ENCODE peak calls at places on chromosomes 1 and 21, in nine cellular contexts. W is endodermal cell; Y is IMR-90; H is prostate gland; T is CD8-positive, alpha-beta T cell; D is thoracic aorta; R is brain microvascular endothelial cell; C is Panc1; P is SK-N-SH. G is an unnamed sample.
A peak's percentile ranks its signal among the peaks of the same experiment; 100 is the strongest.

GRCh38 chr1:24926596-24927249 is 3.4 kb downstream of the RUNX3 start:
- DNase-seq in W (peak; percentile 75), Y (no peak), H (no peak), T (peak; percentile 61), D (no peak), R (peak; percentile 43), C (no peak), P (no peak), G (no peak)

GRCh38 chr21:45618287-45618686 is 25.2 kb upstream of the PCBP3 start:
- DNase-seq in W (peak; percentile 18), Y (peak; percentile 47), H (no peak), T (no peak), D (no peak), R (peak; percentile 53), C (no peak), P (peak; percentile 41), G (no peak)

GRCh38 chr1:247642742-247643141 is 36.8 kb downstream of the OR13G1 start:
- DNase-seq in W (no peak), Y (no peak), H (no peak), T (no peak), D (no peak), R (no peak), C (no peak), P (no peak), G (no peak)

GRCh38 chr1:205373022-205373421 is 16.3 kb upstream of the KLHDC8A start:
- DNase-seq in W (peak; percentile 57), Y (peak; percentile 16), H (no peak), T (peak; percentile 31), D (no peak), R (no peak), C (no peak), P (no peak), G (no peak)

GRCh38 chr21:37870229-37870628 is 46.0 kb downstream of the KCNJ6 start:
- DNase-seq in W (no peak), Y (no peak), H (no peak), T (no peak), D (no peak), R (no peak), C (no peak), P (no peak), G (no peak)

GRCh38 chr1:171081220-171081993 is 9.3 kb upstream of the FMO3 start:
- DNase-seq in W (no peak), Y (peak; percentile 64), H (no peak), T (no peak), D (no peak), R (peak; percentile 2), C (no peak), P (peak; percentile 1), G (no peak)

GRCh38 chr1:153058826-153059784 is 1.8 kb upstream of the SPRR2A start:
- DNase-seq in W (no peak), Y (no peak), H (no peak), T (no peak), D (no peak), R (no peak), C (no peak), P (no peak), G (no peak)

GRCh38 chr1:9291914-9292360 is 757 bp upstream of the SPSB1 start:
- DNase-seq in W (peak; percentile 68), Y (peak; percentile 75), H (peak; percentile 46), T (no peak), D (no peak), R (peak; percentile 72), C (no peak), P (peak; percentile 54), G (no peak)

GRCh38 chr1:85019989-85020388 is 23.1 kb upstream of the MCOLN2 start:
- DNase-seq in W (no peak), Y (peak; percentile 10), H (no peak), T (no peak), D (no peak), R (no peak), C (no peak), P (no peak), G (no peak)

GRCh38 chr1:119815361-119815760 is 4.1 kb upstream of the REG4 start:
- DNase-seq in W (no peak), Y (peak; percentile 75), H (no peak), T (no peak), D (no peak), R (peak; percentile 12), C (no peak), P (no peak), G (peak; percentile 31)

GRCh38 chr1:222288056-222288455 is 259.8 kb downstream of the HHIPL2 start:
- DNase-seq in W (no peak), Y (peak; percentile 45), H (no peak), T (no peak), D (no peak), R (no peak), C (no peak), P (no peak), G (no peak)

GRCh38 chr1:96926176-96926575 is 204.6 kb downstream of the PTBP2 start:
- DNase-seq in W (no peak), Y (no peak), H (no peak), T (no peak), D (no peak), R (no peak), C (no peak), P (no peak), G (no peak)

GRCh38 chr21:43864313-43864805 is 664 bp upstream of the AGPAT3 start:
- DNase-seq in W (peak; percentile 84), Y (peak; percentile 16), H (peak; percentile 49), T (peak; percentile 62), D (no peak), R (no peak), C (no peak), P (peak; percentile 82), G (no peak)

GRCh38 chr1:48007044-48007443 is 9.9 kb upstream of the TRABD2B start:
- DNase-seq in W (no peak), Y (peak; percentile 2), H (no peak), T (no peak), D (no peak), R (peak; percentile 56), C (no peak), P (no peak), G (no peak)

GRCh38 chr1:172320723-172321122 is 99.8 kb upstream of the C1orf105 start:
- DNase-seq in W (no peak), Y (peak; percentile 64), H (no peak), T (no peak), D (no peak), R (peak; percentile 65), C (no peak), P (no peak), G (no peak)

GRCh38 chr1:214446772-214447556 is 104.4 kb downstream of the PTPN14 start:
- DNase-seq in W (peak; percentile 94), Y (peak; percentile 93), H (peak; percentile 33), T (no peak), D (no peak), R (peak; percentile 89), C (peak; percentile 85), P (peak; percentile 42), G (peak; percentile 93)

GRCh38 chr1:30847358-30847972 is 61.1 kb downstream of the SDC3 start:
- DNase-seq in W (peak; percentile 85), Y (peak; percentile 79), H (no peak), T (no peak), D (no peak), R (peak; percentile 68), C (no peak), P (no peak), G (no peak)

GRCh38 chr1:32876341-32877210 is 5.9 kb upstream of the FNDC5 start:
- DNase-seq in W (peak; percentile 87), Y (no peak), H (no peak), T (peak; percentile 74), D (no peak), R (peak; percentile 34), C (peak; percentile 35), P (peak; percentile 87), G (no peak)

GRCh38 chr21:16974060-16974459 is 538.8 kb upstream of the CXADR start:
- DNase-seq in W (no peak), Y (peak; percentile 72), H (no peak), T (no peak), D (no peak), R (no peak), C (no peak), P (no peak), G (no peak)

GRCh38 chr1:29683472-29683871 is 447.1 kb downstream of the PTPRU start:
- DNase-seq in W (peak; percentile 23), Y (no peak), H (peak; percentile 2), T (peak; percentile 17), D (no peak), R (no peak), C (no peak), P (no peak), G (no peak)

GRCh38 chr1:201739054-201739453 is 89.9 kb upstream of the IPO9 start:
- DNase-seq in W (no peak), Y (no peak), H (no peak), T (no peak), D (no peak), R (no peak), C (no peak), P (peak; percentile 47), G (no peak)
- TF ChIP-seq CTCF in W (peak; percentile 15), Y (no peak), H (no peak), T (no peak), D (no peak), R (no peak), C (no peak), P (no peak), G (no peak)

GRCh38 chr1:110951161-110951560 is 12.6 kb downstream of the LRIF1 start:
- DNase-seq in W (no peak), Y (no peak), H (no peak), T (no peak), D (no peak), R (no peak), C (no peak), P (no peak), G (no peak)
- H3K36me3 ChIP-seq in W (peaks cover 61% of the 10 kb centered on the region), Y (peaks cover 16% of the 10 kb centered on the region), H (no peaks in the 10 kb centered on the region), T (no peaks in the 10 kb centered on the region), D (peaks cover 15% of the 10 kb centered on the region), R (peaks cover 12% of the 10 kb centered on the region), C (peaks cover 32% of the 10 kb centered on the region), P (peaks cover 53% of the 10 kb centered on the region), G (no peaks in the 10 kb centered on the region)

DNA sequence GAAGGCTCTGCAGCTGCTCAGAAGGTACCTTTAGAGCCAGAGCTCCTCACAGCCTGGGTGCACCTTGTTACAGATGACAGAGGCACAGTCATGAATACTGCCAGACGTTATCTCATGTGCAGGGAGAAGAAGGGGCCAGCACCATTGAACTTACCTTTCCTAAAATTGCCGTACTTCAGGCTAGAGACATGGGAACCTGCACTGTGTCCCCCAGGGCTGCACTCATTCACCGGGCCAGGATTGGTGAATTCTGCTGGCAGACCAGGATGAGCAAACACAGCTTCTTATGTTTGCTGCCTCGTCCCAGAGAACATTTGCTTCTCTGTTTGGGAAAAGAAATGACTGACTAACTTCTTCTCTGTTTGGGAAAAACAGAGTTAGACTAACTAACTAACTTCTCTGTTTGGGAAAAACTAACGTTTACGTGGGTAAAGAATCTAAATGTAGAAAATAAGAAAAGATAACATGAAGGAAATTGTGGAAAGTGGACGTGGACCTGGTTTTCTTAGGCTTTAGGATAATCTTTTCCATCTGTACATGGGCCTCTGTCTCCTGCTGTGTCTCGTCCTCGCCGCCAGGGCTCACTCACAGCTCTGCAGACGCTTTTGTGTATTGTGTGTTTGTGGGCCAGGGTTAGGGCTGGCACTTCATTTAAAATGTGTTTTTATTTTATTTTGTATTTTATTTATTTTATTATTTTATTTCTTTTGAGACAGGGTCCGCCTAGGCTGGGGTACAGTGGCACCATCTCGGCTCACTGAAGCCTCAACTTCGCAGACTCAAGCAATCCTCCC is 9.9 kb downstream of the OBSCN start:
- DNase-seq in W (peak; percentile 65), Y (no peak), H (no peak), T (no peak), D (no peak), R (no peak), C (no peak), P (no peak), G (no peak)
- TF ChIP-seq CTCF in W (peak; percentile 75), Y (no peak), H (no peak), T (no peak), D (no peak), R (peak; percentile 51), C (no peak), P (no peak), G (no peak)

GRCh38 chr1:179493323-179493722 is 82.4 kb downstream of the NPHS2 start:
- DNase-seq in W (no peak), Y (peak; percentile 75), H (no peak), T (no peak), D (no peak), R (peak; percentile 5), C (no peak), P (no peak), G (no peak)
- H3K36me3 ChIP-seq in W (no peaks in the 10 kb centered on the region), Y (no peaks in the 10 kb centered on the region), H (no peaks in the 10 kb centered on the region), T (no peaks in the 10 kb centered on the region), D (no peaks in the 10 kb centered on the region), R (no peaks in the 10 kb centered on the region), C (no peaks in the 10 kb centered on the region), P (no peaks in the 10 kb centered on the region), G (no peaks in the 10 kb centered on the region)